ENCODE peak calls at places on chromosomes 4 and X, in four cellular contexts. X is AG10803, N is NCI-H748 treated with DMSO at 0.1 percent for 48 hours, Q is heart left ventricle. I is an unnamed sample.

GRCh38 chr4:52750819-52751348 is 341 bp downstream of the ERVMER34-1 start:
- DNase-seq in X (no peak), N (no peak), Q (no peak), I (no peak)

GRCh38 chrX:141638601-141639000 is 49.1 kb downstream of the SPANXA2 start:
- DNase-seq in X (no peak), N (no peak), Q (no peak), I (no peak)

GRCh38 chr4:24583451-24584174 is 741 bp downstream of the DHX15 start:
- DNase-seq in X (peak), N (peak), Q (peak), I (peak)

GRCh38 chr4:19803406-19803805 is 448.3 kb upstream of the SLIT2 start:
- DNase-seq in X (peak), N (no peak), Q (no peak), I (no peak)

GRCh38 chr4:1594871-1595788 is 89.0 kb downstream of the FAM53A start:
- DNase-seq in X (no peak), N (no peak), Q (no peak), I (no peak)

GRCh38 chr4:68461790-68462189 is 14.5 kb downstream of the TMPRSS11E start:
- DNase-seq in X (no peak), N (no peak), Q (no peak), I (no peak)

GRCh38 chr4:3313139-3313538 is 20.3 kb downstream of the RGS12 start:
- DNase-seq in X (no peak), N (no peak), Q (no peak), I (no peak)

GRCh38 chr4:108651068-108651794 is 832 bp downstream of the OSTC start:
- DNase-seq in X (peak), N (no peak), Q (no peak), I (no peak)

GRCh38 chr4:6263541-6264540 is 5.8 kb upstream of the WFS1 start:
- DNase-seq in X (peak), N (no peak), Q (no peak), I (peak)

GRCh38 chrX:41382699-41383645 is 49.0 kb downstream of the DDX3X start:
- DNase-seq in X (peak), N (no peak), Q (no peak), I (no peak)

GRCh38 chr4:45621926-45622325 is 501.9 kb downstream of the GABRG1 start:
- DNase-seq in X (peak), N (no peak), Q (no peak), I (no peak)

GRCh38 chr4:14149469-14150030 is 522.0 kb upstream of the BOD1L1 start:
- DNase-seq in X (no peak), N (no peak), Q (no peak), I (no peak)

GRCh38 chr4:100605144-100605543 is 87.3 kb upstream of the EMCN start:
- DNase-seq in X (no peak), N (no peak), Q (no peak), I (no peak)

GRCh38 chr4:167233523-167234387 is 539 bp downstream of the SPOCK3 start:
- DNase-seq in X (no peak), N (no peak), Q (no peak), I (no peak)

I was measured in 8988T.